ENCODE peak calls at places on chromosomes 16 and 17, in eight cellular contexts. One of them, this sample, is unnamed.

GRCh38 chr16:22370038-22370541 is 4.3 kb downstream of the CDR2 start:
- DNase-seq in stimulated activated CD8-positive, alpha-beta memory T cell treated with anti-CD3 and anti-CD28 coated beads, Interleukin-15, amount 100 ng/mL, for 1 hour: no peak
- DNase-seq in HTR-8/SVneo: no peak
- DNase-seq in Daoy: no peak
- DNase-seq in nephron progenitor cell: no peak
- DNase-seq in mucosa of gallbladder: no peak
- DNase-seq in foreskin melanocyte: no peak
- DNase-seq in cardiac fibroblast: peak
- DNase-seq in this sample: no peak

GRCh38 chr17:47996201-47996600 is 25.3 kb downstream of the CDK5RAP3 start:
- DNase-seq in Daoy: no peak
- DNase-seq in nephron progenitor cell: peak
- DNase-seq in cardiac fibroblast: no peak
- DNase-seq in foreskin melanocyte: no peak
- DNase-seq in HTR-8/SVneo: no peak
- DNase-seq in stimulated activated CD8-positive, alpha-beta memory T cell treated with anti-CD3 and anti-CD28 coated beads, Interleukin-15, amount 100 ng/mL, for 1 hour: no peak
- DNase-seq in mucosa of gallbladder: no peak
- DNase-seq in this sample: no peak

GRCh38 chr17:39626671-39627169 is at the start of gene PPP1R1B:
- DNase-seq in foreskin melanocyte: no peak
- DNase-seq in nephron progenitor cell: no peak
- DNase-seq in HTR-8/SVneo: no peak
- DNase-seq in cardiac fibroblast: no peak
- DNase-seq in mucosa of gallbladder: no peak
- DNase-seq in stimulated activated CD8-positive, alpha-beta memory T cell treated with anti-CD3 and anti-CD28 coated beads, Interleukin-15, amount 100 ng/mL, for 1 hour: no peak
- DNase-seq in Daoy: no peak
- DNase-seq in this sample: no peak

GRCh38 chr16:51553910-51554309 is 402.8 kb upstream of the SALL1 start:
- DNase-seq in Daoy: no peak
- DNase-seq in HTR-8/SVneo: no peak
- DNase-seq in cardiac fibroblast: peak
- DNase-seq in stimulated activated CD8-positive, alpha-beta memory T cell treated with anti-CD3 and anti-CD28 coated beads, Interleukin-15, amount 100 ng/mL, for 1 hour: no peak
- DNase-seq in nephron progenitor cell: no peak
- DNase-seq in foreskin melanocyte: peak
- DNase-seq in mucosa of gallbladder: no peak
- DNase-seq in this sample: no peak

GRCh38 chr17:73957564-73957963 is 245.9 kb upstream of the RPL38 start:
- DNase-seq in HTR-8/SVneo: no peak
- DNase-seq in cardiac fibroblast: no peak
- DNase-seq in foreskin melanocyte: no peak
- DNase-seq in stimulated activated CD8-positive, alpha-beta memory T cell treated with anti-CD3 and anti-CD28 coated beads, Interleukin-15, amount 100 ng/mL, for 1 hour: no peak
- DNase-seq in Daoy: no peak
- DNase-seq in mucosa of gallbladder: peak
- DNase-seq in nephron progenitor cell: no peak
- DNase-seq in this sample: no peak

GRCh38 chr17:66633322-66633965 is 201.5 kb upstream of the CACNG5 start:
- DNase-seq in stimulated activated CD8-positive, alpha-beta memory T cell treated with anti-CD3 and anti-CD28 coated beads, Interleukin-15, amount 100 ng/mL, for 1 hour: no peak
- DNase-seq in mucosa of gallbladder: no peak
- DNase-seq in nephron progenitor cell: no peak
- DNase-seq in Daoy: peak
- DNase-seq in foreskin melanocyte: no peak
- DNase-seq in cardiac fibroblast: peak
- DNase-seq in HTR-8/SVneo: no peak
- DNase-seq in this sample: no peak

GRCh38 chr16:89193576-89194293 is 6.6 kb downstream of the SLC22A31 start:
- DNase-seq in cardiac fibroblast: no peak
- DNase-seq in foreskin melanocyte: no peak
- DNase-seq in mucosa of gallbladder: no peak
- DNase-seq in Daoy: peak
- DNase-seq in nephron progenitor cell: no peak
- DNase-seq in HTR-8/SVneo: no peak
- DNase-seq in stimulated activated CD8-positive, alpha-beta memory T cell treated with anti-CD3 and anti-CD28 coated beads, Interleukin-15, amount 100 ng/mL, for 1 hour: no peak
- DNase-seq in this sample: no peak

GRCh38 chr16:14193316-14193871 is 122.3 kb downstream of the MRTFB start:
- DNase-seq in foreskin melanocyte: no peak
- DNase-seq in nephron progenitor cell: no peak
- DNase-seq in mucosa of gallbladder: no peak
- DNase-seq in Daoy: no peak
- DNase-seq in HTR-8/SVneo: no peak
- DNase-seq in cardiac fibroblast: no peak
- DNase-seq in stimulated activated CD8-positive, alpha-beta memory T cell treated with anti-CD3 and anti-CD28 coated beads, Interleukin-15, amount 100 ng/mL, for 1 hour: no peak
- DNase-seq in this sample: no peak

GRCh38 chr17:17985555-17985954 is 12.9 kb downstream of the DRC3 start:
- DNase-seq in HTR-8/SVneo: no peak
- DNase-seq in Daoy: no peak
- DNase-seq in nephron progenitor cell: no peak
- DNase-seq in stimulated activated CD8-positive, alpha-beta memory T cell treated with anti-CD3 and anti-CD28 coated beads, Interleukin-15, amount 100 ng/mL, for 1 hour: no peak
- DNase-seq in mucosa of gallbladder: no peak
- DNase-seq in foreskin melanocyte: no peak
- DNase-seq in cardiac fibroblast: peak
- DNase-seq in this sample: no peak

GRCh38 chr17:36602030-36602737 is 801 bp downstream of the MRM1 start:
- DNase-seq in HTR-8/SVneo: no peak
- DNase-seq in Daoy: no peak
- DNase-seq in stimulated activated CD8-positive, alpha-beta memory T cell treated with anti-CD3 and anti-CD28 coated beads, Interleukin-15, amount 100 ng/mL, for 1 hour: no peak
- DNase-seq in mucosa of gallbladder: no peak
- DNase-seq in cardiac fibroblast: no peak
- DNase-seq in foreskin melanocyte: no peak
- DNase-seq in nephron progenitor cell: no peak
- DNase-seq in this sample: no peak

GRCh38 chr17:248337-249235 is 67.1 kb upstream of the DOC2B start:
- DNase-seq in stimulated activated CD8-positive, alpha-beta memory T cell treated with anti-CD3 and anti-CD28 coated beads, Interleukin-15, amount 100 ng/mL, for 1 hour: no peak
- DNase-seq in mucosa of gallbladder: no peak
- DNase-seq in cardiac fibroblast: no peak
- DNase-seq in foreskin melanocyte: no peak
- DNase-seq in nephron progenitor cell: no peak
- DNase-seq in HTR-8/SVneo: no peak
- DNase-seq in Daoy: no peak
- DNase-seq in this sample: no peak

GRCh38 chr17:17119533-17119932 is 77.3 kb downstream of the MPRIP start:
- DNase-seq in foreskin melanocyte: no peak
- DNase-seq in mucosa of gallbladder: peak
- DNase-seq in cardiac fibroblast: peak
- DNase-seq in Daoy: peak
- DNase-seq in nephron progenitor cell: no peak
- DNase-seq in HTR-8/SVneo: no peak
- DNase-seq in stimulated activated CD8-positive, alpha-beta memory T cell treated with anti-CD3 and anti-CD28 coated beads, Interleukin-15, amount 100 ng/mL, for 1 hour: peak
- DNase-seq in this sample: peak

GRCh38 chr17:5610956-5611355 is 26.6 kb upstream of the NLRP1 start:
- DNase-seq in foreskin melanocyte: no peak
- DNase-seq in Daoy: no peak
- DNase-seq in mucosa of gallbladder: no peak
- DNase-seq in stimulated activated CD8-positive, alpha-beta memory T cell treated with anti-CD3 and anti-CD28 coated beads, Interleukin-15, amount 100 ng/mL, for 1 hour: no peak
- DNase-seq in nephron progenitor cell: no peak
- DNase-seq in cardiac fibroblast: no peak
- DNase-seq in HTR-8/SVneo: no peak
- DNase-seq in this sample: no peak

GRCh38 chr17:58531661-58532554 is 17.5 kb upstream of the MTMR4 start:
- DNase-seq in nephron progenitor cell: peak
- DNase-seq in HTR-8/SVneo: peak
- DNase-seq in cardiac fibroblast: peak
- DNase-seq in Daoy: peak
- DNase-seq in foreskin melanocyte: no peak
- DNase-seq in mucosa of gallbladder: peak
- DNase-seq in stimulated activated CD8-positive, alpha-beta memory T cell treated with anti-CD3 and anti-CD28 coated beads, Interleukin-15, amount 100 ng/mL, for 1 hour: no peak
- DNase-seq in this sample: no peak

GRCh38 chr16:54374136-54374535 is 87.5 kb upstream of the IRX3 start:
- DNase-seq in HTR-8/SVneo: peak
- DNase-seq in nephron progenitor cell: no peak
- DNase-seq in Daoy: peak
- DNase-seq in mucosa of gallbladder: no peak
- DNase-seq in cardiac fibroblast: no peak
- DNase-seq in stimulated activated CD8-positive, alpha-beta memory T cell treated with anti-CD3 and anti-CD28 coated beads, Interleukin-15, amount 100 ng/mL, for 1 hour: no peak
- DNase-seq in foreskin melanocyte: no peak
- DNase-seq in this sample: no peak

GRCh38 chr17:27065588-27065987 is 228.3 kb upstream of the WSB1 start:
- DNase-seq in foreskin melanocyte: no peak
- DNase-seq in HTR-8/SVneo: no peak
- DNase-seq in nephron progenitor cell: no peak
- DNase-seq in cardiac fibroblast: no peak
- DNase-seq in Daoy: no peak
- DNase-seq in stimulated activated CD8-positive, alpha-beta memory T cell treated with anti-CD3 and anti-CD28 coated beads, Interleukin-15, amount 100 ng/mL, for 1 hour: no peak
- DNase-seq in mucosa of gallbladder: no peak
- DNase-seq in this sample: no peak

GRCh38 chr17:46026045-46026814 is 27.2 kb downstream of the STH start:
- DNase-seq in mucosa of gallbladder: peak
- DNase-seq in HTR-8/SVneo: no peak
- DNase-seq in nephron progenitor cell: no peak
- DNase-seq in Daoy: no peak
- DNase-seq in foreskin melanocyte: no peak
- DNase-seq in cardiac fibroblast: no peak
- DNase-seq in stimulated activated CD8-positive, alpha-beta memory T cell treated with anti-CD3 and anti-CD28 coated beads, Interleukin-15, amount 100 ng/mL, for 1 hour: no peak
- DNase-seq in this sample: no peak

GRCh38 chr16:68059804-68060203 is 25.4 kb upstream of the NFATC3 start:
- DNase-seq in HTR-8/SVneo: no peak
- DNase-seq in nephron progenitor cell: no peak
- DNase-seq in foreskin melanocyte: no peak
- DNase-seq in cardiac fibroblast: no peak
- DNase-seq in mucosa of gallbladder: no peak
- DNase-seq in Daoy: no peak
- DNase-seq in stimulated activated CD8-positive, alpha-beta memory T cell treated with anti-CD3 and anti-CD28 coated beads, Interleukin-15, amount 100 ng/mL, for 1 hour: no peak
- DNase-seq in this sample: no peak

GRCh38 chr17:7045492-7046126 is 1.7 kb upstream of the SLC16A11 start:
- DNase-seq in cardiac fibroblast: peak
- DNase-seq in foreskin melanocyte: peak
- DNase-seq in Daoy: peak
- DNase-seq in stimulated activated CD8-positive, alpha-beta memory T cell treated with anti-CD3 and anti-CD28 coated beads, Interleukin-15, amount 100 ng/mL, for 1 hour: no peak
- DNase-seq in HTR-8/SVneo: peak
- DNase-seq in nephron progenitor cell: peak
- DNase-seq in mucosa of gallbladder: peak
- DNase-seq in this sample: no peak

GRCh38 chr17:74148446-74148845 is 55.0 kb upstream of the RPL38 start:
- DNase-seq in cardiac fibroblast: no peak
- DNase-seq in foreskin melanocyte: no peak
- DNase-seq in stimulated activated CD8-positive, alpha-beta memory T cell treated with anti-CD3 and anti-CD28 coated beads, Interleukin-15, amount 100 ng/mL, for 1 hour: no peak
- DNase-seq in mucosa of gallbladder: no peak
- DNase-seq in Daoy: no peak
- DNase-seq in HTR-8/SVneo: no peak
- DNase-seq in nephron progenitor cell: no peak
- DNase-seq in this sample: no peak

GRCh38 chr17:78558181-78558850 is 18.9 kb downstream of the DNAH17 start:
- DNase-seq in nephron progenitor cell: no peak
- DNase-seq in foreskin melanocyte: no peak
- DNase-seq in mucosa of gallbladder: no peak
- DNase-seq in cardiac fibroblast: no peak
- DNase-seq in HTR-8/SVneo: no peak
- DNase-seq in stimulated activated CD8-positive, alpha-beta memory T cell treated with anti-CD3 and anti-CD28 coated beads, Interleukin-15, amount 100 ng/mL, for 1 hour: no peak
- DNase-seq in Daoy: no peak
- DNase-seq in this sample: no peak

GRCh38 chr16:54932737-54933254 is 2.1 kb downstream of the IRX5 start:
- DNase-seq in stimulated activated CD8-positive, alpha-beta memory T cell treated with anti-CD3 and anti-CD28 coated beads, Interleukin-15, amount 100 ng/mL, for 1 hour: no peak
- DNase-seq in Daoy: no peak
- DNase-seq in mucosa of gallbladder: no peak
- DNase-seq in nephron progenitor cell: peak
- DNase-seq in HTR-8/SVneo: no peak
- DNase-seq in foreskin melanocyte: no peak
- DNase-seq in cardiac fibroblast: no peak
- DNase-seq in this sample: no peak

GRCh38 chr17:76354317-76354729 is 607 bp upstream of the PRPSAP1 start:
- DNase-seq in foreskin melanocyte: no peak
- DNase-seq in nephron progenitor cell: no peak
- DNase-seq in HTR-8/SVneo: no peak
- DNase-seq in cardiac fibroblast: no peak
- DNase-seq in mucosa of gallbladder: no peak
- DNase-seq in Daoy: no peak
- DNase-seq in stimulated activated CD8-positive, alpha-beta memory T cell treated with anti-CD3 and anti-CD28 coated beads, Interleukin-15, amount 100 ng/mL, for 1 hour: no peak
- DNase-seq in this sample: no peak

GRCh38 chr16:52573365-52574104 is 26.6 kb upstream of the TOX3 start:
- DNase-seq in mucosa of gallbladder: peak
- DNase-seq in nephron progenitor cell: no peak
- DNase-seq in Daoy: no peak
- DNase-seq in foreskin melanocyte: no peak
- DNase-seq in HTR-8/SVneo: no peak
- DNase-seq in stimulated activated CD8-positive, alpha-beta memory T cell treated with anti-CD3 and anti-CD28 coated beads, Interleukin-15, amount 100 ng/mL, for 1 hour: no peak
- DNase-seq in cardiac fibroblast: no peak
- DNase-seq in this sample: no peak

GRCh38 chr17:78112508-78113471 is 15.8 kb downstream of the TMC6 start:
- DNase-seq in nephron progenitor cell: peak
- DNase-seq in Daoy: peak
- DNase-seq in stimulated activated CD8-positive, alpha-beta memory T cell treated with anti-CD3 and anti-CD28 coated beads, Interleukin-15, amount 100 ng/mL, for 1 hour: peak
- DNase-seq in cardiac fibroblast: peak
- DNase-seq in foreskin melanocyte: no peak
- DNase-seq in HTR-8/SVneo: peak
- DNase-seq in mucosa of gallbladder: peak
- DNase-seq in this sample: peak

GRCh38 chr17:74417178-74418045 is 14.5 kb upstream of the GPRC5C start:
- DNase-seq in stimulated activated CD8-positive, alpha-beta memory T cell treated with anti-CD3 and anti-CD28 coated beads, Interleukin-15, amount 100 ng/mL, for 1 hour: no peak
- DNase-seq in mucosa of gallbladder: no peak
- DNase-seq in Daoy: peak
- DNase-seq in HTR-8/SVneo: no peak
- DNase-seq in foreskin melanocyte: peak
- DNase-seq in nephron progenitor cell: peak
- DNase-seq in cardiac fibroblast: peak
- DNase-seq in this sample: no peak

GRCh38 chr17:3914319-3914685 is 2.0 kb downstream of the P2RX1 start:
- DNase-seq in cardiac fibroblast: no peak
- DNase-seq in foreskin melanocyte: no peak
- DNase-seq in mucosa of gallbladder: no peak
- DNase-seq in nephron progenitor cell: no peak
- DNase-seq in Daoy: no peak
- DNase-seq in HTR-8/SVneo: no peak
- DNase-seq in stimulated activated CD8-positive, alpha-beta memory T cell treated with anti-CD3 and anti-CD28 coated beads, Interleukin-15, amount 100 ng/mL, for 1 hour: no peak
- DNase-seq in this sample: no peak

This sample was measured in activated CD4-positive, CD25-positive, alpha-beta regulatory T cell treated with anti-CD3 and anti-CD28 coated beads, Interleukin-2, amount 50 U/mL, for 16 hours.